ENCODE peak calls at places on chromosomes 11 and 22, in four cellular contexts. Z is GM04504; U is tibial artery; K is activated CD4-positive, alpha-beta T cell treated with anti-CD3 and anti-CD28 coated beads, Interleukin-2, amount 50 U/mL, for 48 hours. D is an unnamed sample.

GRCh38 chr11:12142909-12143308 is 32.5 kb downstream of the MICAL2 start:
- DNase-seq in Z (no peak), U (no peak), K (no peak), D (no peak)

GRCh38 chr11:7204778-7205177 is 46.9 kb upstream of the SYT9 start:
- DNase-seq in Z (no peak), U (no peak), K (no peak), D (no peak)

GRCh38 chr11:3146612-3147256 is 18.4 kb downstream of the OSBPL5 start:
- DNase-seq in Z (peak), U (peak), K (no peak), D (no peak)

GRCh38 chr22:50191041-50191740 is 5.5 kb downstream of the TRABD start:
- DNase-seq in Z (no peak), U (no peak), K (peak), D (no peak)

GRCh38 chr11:38824573-38824972 is 2226.5 kb upstream of the RAG2 start:
- DNase-seq in Z (no peak), U (no peak), K (no peak), D (no peak)

GRCh38 chr11:224424-224823 is 11.7 kb downstream of the SIRT3 start:
- DNase-seq in Z (no peak), U (peak), K (no peak), D (no peak)

GRCh38 chr11:34633990-34634725 is 13.3 kb downstream of the EHF start:
- DNase-seq in Z (no peak), U (no peak), K (no peak), D (no peak)

GRCh38 chr11:64263947-64264317 is 12.6 kb downstream of the PLCB3 start:
- DNase-seq in Z (no peak), U (no peak), K (no peak), D (no peak)

GRCh38 chr11:44136176-44136945 is 40.9 kb downstream of the EXT2 start:
- DNase-seq in Z (no peak), U (no peak), K (no peak), D (no peak)

GRCh38 chr22:43515902-43516301 is 104.1 kb downstream of the MPPED1 start:
- DNase-seq in Z (no peak), U (no peak), K (peak), D (no peak)

GRCh38 chr22:33620085-33620484 is 300.2 kb downstream of the LARGE1 start:
- DNase-seq in Z (no peak), U (no peak), K (no peak), D (no peak)

GRCh38 chr11:102798012-102798746 is at the start of gene MMP1:
- DNase-seq in Z (peak), U (no peak), K (no peak), D (peak)

GRCh38 chr11:81578571-81578970 is 1155.1 kb downstream of the FAM181B start:
- DNase-seq in Z (no peak), U (no peak), K (no peak), D (no peak)

GRCh38 chr11:76863196-76863777 is 2.6 kb downstream of the ACER3 start:
- DNase-seq in Z (no peak), U (no peak), K (no peak), D (no peak)

GRCh38 chr22:37604875-37605274 is 3.8 kb upstream of the GGA1 start:
- DNase-seq in Z (no peak), U (no peak), K (peak), D (no peak)

GRCh38 chr11:111665779-111666178 is 63.5 kb downstream of the SIK2 start:
- DNase-seq in Z (peak), U (no peak), K (no peak), D (peak)

GRCh38 chr22:45317551-45318167 is 7.9 kb downstream of the FAM118A start:
- DNase-seq in Z (no peak), U (peak), K (no peak), D (peak)

GRCh38 chr11:19244084-19244483 is 3.3 kb upstream of the E2F8 start:
- DNase-seq in Z (no peak), U (no peak), K (no peak), D (no peak)

GRCh38 chr11:10674440-10674855 is 19.1 kb downstream of the IRAG1 start:
- DNase-seq in Z (no peak), U (peak), K (no peak), D (no peak)

GRCh38 chr11:115769891-115770290 is 265.7 kb upstream of the CADM1 start:
- DNase-seq in Z (no peak), U (no peak), K (no peak), D (no peak)

GRCh38 chr11:32297629-32298028 is 137.7 kb downstream of the WT1 start:
- DNase-seq in Z (peak), U (no peak), K (no peak), D (no peak)

GRCh38 chr11:76291576-76292526 is 85.5 kb upstream of the WNT11 start:
- DNase-seq in Z (no peak), U (no peak), K (no peak), D (no peak)

GRCh38 chr11:94450061-94450460 is 43.6 kb downstream of the MRE11 start:
- DNase-seq in Z (peak), U (no peak), K (no peak), D (peak)

GRCh38 chr11:44400431-44400830 is 90.5 kb upstream of the ALX4 start:
- DNase-seq in Z (no peak), U (no peak), K (no peak), D (no peak)

GRCh38 chr11:86067230-86068137 is 1.4 kb downstream of the PICALM start:
- DNase-seq in Z (no peak), U (no peak), K (no peak), D (no peak)

D was measured in AG09319.